ENCODE peak calls at places on chromosomes 7 and 10, in eight cellular contexts. A, D, P, M, O, C, J and R are unnamed samples.

GRCh38 chr7:44846816-44847508 is 925 bp downstream of the H2AZ2 start:
- DNase-seq in P (no peak), A (no peak), M (no peak), D (no peak), O (no peak), J (no peak), C (no peak), R (no peak)

GRCh38 chr10:47378606-47379444 is 5.3 kb downstream of the ZNF488 start:
- DNase-seq in O (no peak), C (peak), J (no peak), P (no peak), M (no peak), D (no peak), A (no peak), R (peak)

GRCh38 chr10:69819713-69820506 is 18.2 kb downstream of the COL13A1 start:
- DNase-seq in P (no peak), D (no peak), J (no peak), C (no peak), M (no peak), A (no peak), O (peak), R (no peak)

GRCh38 chr10:104450490-104450889 is 96.9 kb downstream of the CFAP58 start:
- DNase-seq in M (no peak), J (no peak), P (no peak), O (no peak), D (no peak), C (no peak), A (no peak), R (no peak)

GRCh38 chr7:12705878-12706277 is 18.4 kb downstream of the ARL4A start:
- DNase-seq in A (no peak), C (no peak), P (no peak), M (no peak), D (no peak), J (no peak), O (no peak), R (no peak)

GRCh38 chr7:145036592-145037386 is 200.9 kb upstream of the TPK1 start:
- DNase-seq in O (no peak), M (peak), P (no peak), J (peak), A (no peak), D (no peak), C (no peak), R (no peak)

GRCh38 chr10:28137907-28138880 is 139.3 kb upstream of the ODAD2 start:
- DNase-seq in P (no peak), J (no peak), O (peak), A (no peak), D (no peak), M (no peak), C (no peak), R (no peak)

GRCh38 chr10:14345262-14345661 is 14.5 kb upstream of the FRMD4A start:
- DNase-seq in J (no peak), D (no peak), A (no peak), P (no peak), O (no peak), M (no peak), C (no peak), R (no peak)

GRCh38 chr10:48838830-48839229 is 100.8 kb downstream of the LRRC18 start:
- DNase-seq in M (no peak), O (no peak), D (no peak), C (no peak), P (no peak), J (no peak), A (no peak), R (no peak)

DNA sequence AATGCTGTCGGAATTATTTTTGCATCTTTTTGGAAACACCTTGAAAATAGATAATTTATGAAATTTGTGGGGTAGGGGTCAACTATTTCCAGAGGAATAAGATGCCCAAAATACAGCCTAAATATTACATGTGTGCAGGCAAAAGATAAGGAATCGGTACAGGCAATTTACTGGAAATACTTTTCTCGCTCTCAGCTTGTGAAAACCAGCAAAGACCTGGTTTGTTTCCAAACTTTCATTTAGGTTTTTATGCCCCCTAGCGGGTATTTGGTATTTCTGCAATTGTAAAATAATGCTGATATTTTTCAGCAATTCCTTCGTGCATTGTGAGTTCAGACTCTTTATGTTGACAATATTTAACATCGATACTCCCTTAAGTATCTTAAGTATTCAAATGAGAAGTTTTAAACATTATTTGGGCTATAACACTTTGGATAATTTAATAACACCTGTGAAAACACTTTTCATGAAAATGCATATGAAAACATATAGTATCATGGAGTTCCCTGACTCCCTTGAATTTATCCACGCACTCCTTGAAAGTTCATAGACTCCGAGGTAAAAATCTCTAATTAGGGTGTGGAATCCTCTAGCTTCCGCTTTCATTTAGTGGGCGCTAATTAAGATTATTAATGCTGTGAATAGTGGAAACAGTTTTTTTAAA is 132.4 kb downstream of the TSPAN12 start:
- DNase-seq in D (no peak), O (no peak), A (no peak), P (no peak), C (no peak), M (no peak), J (peak), R (no peak)
- TF ChIP-seq CTCF in D (peak), O (peak), A (peak), P (peak), C (peak), M (peak), J (peak), R (peak)

GRCh38 chr7:54933610-54934009 is 85.2 kb upstream of the EGFR start:
- DNase-seq in M (no peak), J (no peak), O (no peak), A (no peak), P (no peak), C (no peak), D (no peak), R (no peak)

GRCh38 chr7:54932818-54933543 is 85.8 kb upstream of the EGFR start:
- DNase-seq in O (peak), M (no peak), J (no peak), P (peak), A (peak), C (peak), D (peak), R (peak)

GRCh38 chr7:54931532-54931931 is 87.3 kb upstream of the EGFR start:
- DNase-seq in P (no peak), J (no peak), D (no peak), M (no peak), A (no peak), O (no peak), C (no peak), R (no peak)
- TF ChIP-seq CTCF in P (no peak), J (no peak), D (no peak), M (no peak), A (no peak), O (no peak), C (no peak), R (no peak)

DNA sequence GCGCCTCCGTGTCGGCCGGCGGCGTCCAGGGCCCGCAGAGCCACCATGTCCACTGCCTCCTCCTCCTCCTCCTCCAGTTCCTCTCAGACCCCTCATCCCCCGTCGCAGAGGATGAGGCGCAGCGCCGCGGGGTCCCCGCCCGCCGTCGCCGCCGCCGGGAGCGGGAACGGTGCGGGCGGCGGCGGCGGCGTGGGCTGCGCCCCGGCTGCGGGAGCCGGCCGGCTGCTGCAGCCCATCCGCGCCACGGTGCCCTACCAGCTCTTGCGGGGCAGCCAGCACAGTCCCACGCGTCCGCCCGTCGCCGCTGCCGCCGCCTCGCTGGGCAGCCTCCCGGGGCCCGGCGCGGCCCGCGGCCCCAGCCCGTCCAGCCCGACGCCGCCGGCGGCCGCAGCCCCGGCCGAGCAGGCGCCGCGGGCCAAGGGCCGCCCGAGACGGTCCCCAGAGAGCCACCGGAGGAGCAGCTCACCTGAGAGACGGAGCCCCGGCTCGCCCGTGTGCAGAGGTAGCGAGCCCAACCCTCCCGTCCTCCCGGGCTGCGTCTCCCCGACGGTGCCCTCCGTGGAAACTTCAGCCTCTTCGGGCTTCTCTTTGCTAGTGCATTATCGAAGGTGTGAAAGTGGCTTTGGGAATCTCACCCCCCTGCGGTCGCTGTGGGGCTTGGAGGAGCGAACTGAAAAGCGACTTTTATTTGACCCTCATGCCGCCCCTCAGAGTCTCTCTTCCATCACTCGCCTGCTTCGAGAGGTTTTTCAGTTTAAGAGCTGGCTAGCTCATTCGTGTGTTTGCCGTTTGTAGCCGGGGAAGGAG is 913 bp downstream of the GLCCI1 start:
- DNase-seq in J (peak), A (no peak), M (peak), D (no peak), P (peak), C (no peak), O (no peak), R (no peak)
- TF ChIP-seq CTCF in J (no peak), A (no peak), M (no peak), D (peak), P (no peak), C (no peak), O (no peak), R (peak)

GRCh38 chr10:133475821-133476640 is 22.3 kb downstream of the SCART1 start:
- DNase-seq in P (no peak), C (no peak), A (no peak), M (no peak), O (no peak), J (no peak), D (no peak), R (no peak)

GRCh38 chr10:133474833-133475734 is 21.3 kb downstream of the SCART1 start:
- DNase-seq in D (no peak), O (no peak), C (peak), J (no peak), P (no peak), A (no peak), M (peak), R (no peak)

GRCh38 chr10:133473270-133473669 is 19.5 kb downstream of the SCART1 start:
- DNase-seq in J (no peak), O (no peak), C (no peak), P (no peak), M (no peak), A (no peak), D (no peak), R (no peak)

GRCh38 chr10:133474027-133474426 is 20.3 kb downstream of the SCART1 start:
- DNase-seq in D (no peak), M (no peak), P (no peak), C (no peak), J (peak), O (no peak), A (no peak), R (no peak)

DNA sequence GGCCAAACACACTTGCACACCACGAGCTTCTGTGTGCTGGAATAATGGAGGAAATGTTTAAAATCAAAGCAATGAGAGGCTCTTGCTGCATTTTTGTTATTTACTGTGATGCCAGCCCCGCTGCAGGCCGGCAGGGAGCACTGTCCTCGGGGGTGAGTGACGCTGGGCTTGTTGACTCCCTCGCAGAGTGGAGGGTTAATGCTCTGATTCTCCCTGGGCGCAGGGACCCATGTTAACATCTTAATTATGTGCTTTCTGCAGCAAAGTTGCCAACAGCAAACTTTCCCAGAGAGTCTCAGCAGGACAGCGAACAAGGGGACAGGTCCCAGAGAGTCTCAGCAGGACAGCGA is 22.9 kb downstream of the SCART1 start:
- DNase-seq in O (no peak), A (no peak), C (no peak), J (no peak), M (no peak), P (no peak), D (no peak), R (no peak)
- TF ChIP-seq CTCF in O (no peak), A (no peak), C (no peak), J (no peak), M (no peak), P (no peak), D (no peak), R (no peak)

GRCh38 chr10:29202541-29202940 is 86.3 kb upstream of the LYZL1 start:
- DNase-seq in D (no peak), P (no peak), M (no peak), O (no peak), J (no peak), A (no peak), C (no peak), R (no peak)
- TF ChIP-seq CTCF in D (no peak), P (no peak), M (no peak), O (no peak), J (no peak), A (no peak), C (no peak), R (no peak)

GRCh38 chr7:38425509-38425908 is 152.1 kb upstream of the TARP start:
- DNase-seq in J (no peak), C (no peak), P (no peak), A (no peak), D (no peak), M (no peak), O (no peak), R (no peak)

GRCh38 chr7:38429057-38429456 is 155.6 kb upstream of the TARP start:
- DNase-seq in D (no peak), O (no peak), M (no peak), P (no peak), A (no peak), C (no peak), J (no peak), R (no peak)

GRCh38 chr7:38427279-38427955 is 154.0 kb upstream of the TARP start:
- DNase-seq in A (no peak), C (no peak), J (no peak), M (no peak), P (no peak), D (no peak), O (no peak), R (no peak)

GRCh38 chr7:38428040-38428439 is 154.6 kb upstream of the TARP start:
- DNase-seq in M (no peak), J (no peak), P (no peak), A (no peak), O (no peak), D (no peak), C (no peak), R (no peak)

GRCh38 chr7:38424750-38425463 is 151.5 kb upstream of the TARP start:
- DNase-seq in M (no peak), P (no peak), A (no peak), D (no peak), J (no peak), O (no peak), C (no peak), R (no peak)
- TF ChIP-seq CTCF in M (no peak), P (no peak), A (peak), D (no peak), J (no peak), O (no peak), C (no peak), R (no peak)

DNA sequence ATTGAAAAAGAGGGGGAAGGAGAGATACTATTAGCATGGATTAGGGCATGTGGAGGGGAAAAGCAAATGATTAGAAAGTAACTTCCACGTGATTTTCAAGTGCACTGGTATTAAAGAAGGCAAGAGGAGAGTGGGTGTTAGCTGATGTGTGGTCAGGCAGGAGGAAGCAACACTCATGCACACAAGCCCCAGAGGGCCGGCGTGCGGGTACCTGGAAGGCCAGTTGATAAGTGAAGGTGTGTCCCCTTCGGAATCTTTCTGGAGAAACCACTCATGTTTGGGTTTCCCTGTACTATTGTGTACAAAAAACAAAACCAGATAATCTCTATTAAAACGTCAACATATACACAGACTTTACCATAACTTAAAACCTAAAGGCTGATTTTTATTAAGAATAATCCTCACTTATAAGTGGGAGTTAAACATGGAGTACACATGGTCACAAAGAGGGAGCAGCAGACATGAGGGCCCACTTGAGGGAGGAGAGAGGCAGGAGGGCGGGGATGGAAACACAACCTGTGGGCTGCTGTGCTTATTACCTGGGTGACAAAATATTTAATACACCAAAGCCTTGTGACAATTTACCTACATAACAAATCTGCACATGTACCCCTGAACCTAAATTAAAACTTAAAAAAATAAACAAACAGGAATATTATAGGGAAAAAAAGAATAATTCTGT is 98.9 kb downstream of the SVIL start:
- DNase-seq in D (no peak), C (no peak), M (no peak), P (no peak), J (no peak), A (no peak), O (no peak), R (no peak)
- TF ChIP-seq CTCF in D (no peak), C (no peak), M (no peak), P (no peak), J (no peak), A (no peak), O (no peak), R (peak)